ENCODE peak calls at places on chromosomes 6 and 20, in four cellular contexts. R is activated T-helper 1 cell treated with Interleukin-2 at 50 U/mL for 16 hours; E is activated CD4-positive, alpha-beta T cell treated with anti-CD3 and anti-CD28 coated beads for 36 hours; P is dermis microvascular lymphatic vessel endothelial cell. J is an unnamed sample.

GRCh38 chr6:151239603-151240035 is at the start of gene AKAP12:
- DNase-seq in R (no peak), P (peak; percentile 57), E (peak; percentile 12), J (no peak)

GRCh38 chr6:19812512-19813119 is 24.6 kb upstream of the ID4 start:
- DNase-seq in E (no peak), P (peak; percentile 22), R (no peak), J (no peak)

GRCh38 chr6:2764610-2765165 is 505 bp upstream of the WRNIP1 start:
- DNase-seq in R (peak; percentile 34), E (peak; percentile 79), P (peak; percentile 72), J (peak; percentile 43)

GRCh38 chr20:363319-364078 is 16.6 kb downstream of the NRSN2 start:
- DNase-seq in P (no peak), R (no peak), E (peak; percentile 52), J (no peak)

GRCh38 chr20:24981750-24982149 is 10.8 kb downstream of the APMAP start:
- DNase-seq in R (no peak), E (no peak), P (no peak), J (no peak)

GRCh38 chr6:71481021-71481420 is 192.4 kb downstream of the OGFRL1 start:
- DNase-seq in R (no peak), E (no peak), P (no peak), J (no peak)

GRCh38 chr6:137291441-137291840 is 72.3 kb upstream of the IFNGR1 start:
- DNase-seq in E (no peak), P (peak; percentile 12), R (no peak), J (no peak)

GRCh38 chr6:29589423-29590048 is 4.6 kb downstream of the OR2H2 start:
- DNase-seq in E (peak; percentile 69), P (peak; percentile 22), R (peak; percentile 13), J (peak; percentile 25)

GRCh38 chr6:157825243-157825904 is 2.3 kb downstream of the SNX9 start:
- DNase-seq in P (no peak), E (no peak), R (no peak), J (no peak)

GRCh38 chr6:23027281-23027680 is 457.9 kb downstream of the HDGFL1 start:
- DNase-seq in P (no peak), R (no peak), E (no peak), J (no peak)

GRCh38 chr6:127494240-127494767 is 24.8 kb downstream of the MTCL3 start:
- DNase-seq in P (no peak), E (no peak), R (no peak), J (no peak)

GRCh38 chr6:157273756-157274088 is 49.6 kb downstream of the TMEM242 start:
- DNase-seq in E (peak; percentile 78), P (no peak), R (peak; percentile 49), J (peak; percentile 49)

GRCh38 chr20:24958506-24959385 is 9.7 kb downstream of the CST7 start:
- DNase-seq in E (no peak), R (no peak), P (no peak), J (no peak)

GRCh38 chr6:25312034-25312620 is 33.0 kb downstream of the CARMIL1 start:
- DNase-seq in P (no peak), R (no peak), E (no peak), J (no peak)

GRCh38 chr6:11761744-11762620 is 16.6 kb downstream of the ADTRP start:
- DNase-seq in E (no peak), R (no peak), P (no peak), J (no peak)

GRCh38 chr20:47392015-47392720 is 35.7 kb upstream of the ZMYND8 start:
- DNase-seq in E (peak; percentile 37), P (peak; percentile 24), R (no peak), J (no peak)

GRCh38 chr20:9054176-9054575 is 14.7 kb upstream of the PLCB4 start:
- DNase-seq in R (no peak), P (no peak), E (no peak), J (no peak)

GRCh38 chr20:56540415-56540814 is 7.4 kb downstream of the FAM209B start:
- DNase-seq in E (no peak), P (no peak), R (no peak), J (no peak)

GRCh38 chr6:110139052-110139451 is 40.4 kb downstream of the WASF1 start:
- DNase-seq in P (no peak), R (no peak), E (no peak), J (no peak)

GRCh38 chr6:105301756-105302616 is 100.9 kb downstream of the PREP start:
- DNase-seq in R (no peak), P (no peak), E (no peak), J (no peak)

GRCh38 chr20:3935956-3936340 is 46.8 kb downstream of the PANK2 start:
- DNase-seq in P (no peak), E (no peak), R (no peak), J (no peak)

GRCh38 chr6:46998436-46999017 is 43.6 kb downstream of the ADGRF1 start:
- DNase-seq in E (no peak), R (no peak), P (no peak), J (no peak)

GRCh38 chr6:135162678-135163439 is 18.2 kb upstream of the MYB start:
- DNase-seq in P (no peak), E (peak; percentile 67), R (no peak), J (peak; percentile 15)

GRCh38 chr6:129309154-129309553 is 400.8 kb downstream of the ARHGAP18 start:
- DNase-seq in E (no peak), P (no peak), R (no peak), J (no peak)

GRCh38 chr6:91167846-91168245 is 581.0 kb upstream of the MAP3K7 start:
- DNase-seq in E (no peak), R (no peak), P (no peak), J (no peak)

GRCh38 chr6:112701201-112701600 is 354.1 kb downstream of the RFPL4B start:
- DNase-seq in E (no peak), R (no peak), P (no peak), J (no peak)

GRCh38 chr20:23702021-23702420 is 13.2 kb upstream of the CST4 start:
- DNase-seq in E (no peak), R (no peak), P (no peak), J (no peak)

GRCh38 chr20:46964299-46965123 is 69.9 kb downstream of the EYA2 start:
- DNase-seq in E (no peak), P (no peak), R (no peak), J (no peak)

J was measured in activated T-helper 9 cell treated with anti-CD3 and anti-CD28 coated beads, Interleukin-2, amount 50 U/mL, for 16 hours.